ENCODE peak calls at places on chromosomes 5 and 9, in five cellular contexts. F is D341Med, J is body of pancreas, E is adrenal gland, B is GM12865. V is an unnamed sample.

GRCh38 chr5:31396611-31397295 is 135.1 kb downstream of the DROSHA start:
- DNase-seq in B (no peak), E (no peak), F (no peak), J (no peak), V (no peak)

GRCh38 chr9:121979736-121980135 is 113.4 kb downstream of the TTLL11 start:
- DNase-seq in J (no peak), F (no peak), B (no peak), E (no peak), V (no peak)

GRCh38 chr9:19479874-19480273 is 71.1 kb downstream of the ACER2 start:
- DNase-seq in J (peak), E (no peak), F (no peak), B (no peak), V (no peak)

GRCh38 chr9:115615821-115616665 is 498.1 kb upstream of the TNC start:
- DNase-seq in B (no peak), E (no peak), F (no peak), J (no peak), V (no peak)

GRCh38 chr5:116388564-116389258 is 185.9 kb downstream of the SEMA6A start:
- DNase-seq in F (no peak), B (no peak), E (peak), J (no peak), V (no peak)

GRCh38 chr9:126860077-126860756 is at the start of gene ZBTB34:
- DNase-seq in J (peak), B (peak), F (peak), E (peak), V (peak)

GRCh38 chr5:163362806-163363788 is 74.3 kb upstream of the CCNG1 start:
- DNase-seq in F (no peak), J (no peak), E (no peak), B (no peak), V (no peak)

GRCh38 chr5:31639488-31640011 is 619 bp downstream of the PDZD2 start:
- DNase-seq in J (no peak), B (no peak), F (no peak), E (no peak), V (no peak)

GRCh38 chr9:89949116-89949515 is 344.3 kb downstream of the GADD45G start:
- DNase-seq in J (no peak), B (no peak), E (no peak), F (no peak), V (no peak)

GRCh38 chr9:124800306-124801259 is 23.6 kb downstream of the OLFML2A start:
- DNase-seq in F (no peak), J (peak), E (peak), B (peak), V (no peak)

GRCh38 chr5:1516615-1517601 is 6.9 kb downstream of the LPCAT1 start:
- DNase-seq in J (peak), E (peak), F (peak), B (no peak), V (no peak)

GRCh38 chr5:180492226-180492903 is 1.8 kb upstream of the CNOT6 start:
- DNase-seq in J (no peak), F (no peak), B (no peak), E (peak), V (no peak)

GRCh38 chr5:11383506-11384095 is 520.6 kb downstream of the CTNND2 start:
- DNase-seq in J (no peak), E (no peak), F (peak), B (no peak), V (no peak)

GRCh38 chr5:179601871-179602625 is 21.4 kb downstream of the HNRNPH1 start:
- DNase-seq in B (no peak), F (no peak), J (no peak), E (peak), V (no peak)

GRCh38 chr9:76240578-76240977 is 153.6 kb downstream of the RFK start:
- DNase-seq in E (no peak), J (no peak), B (no peak), F (no peak), V (no peak)

GRCh38 chr9:5629312-5630037 is 568 bp downstream of the RIC1 start:
- DNase-seq in B (peak), F (peak), E (peak), J (peak), V (peak)

GRCh38 chr5:83277953-83278352 is 193.6 kb upstream of the VCAN start:
- DNase-seq in B (no peak), J (no peak), F (no peak), E (no peak), V (no peak)

GRCh38 chr9:114820776-114821501 is 15.1 kb upstream of the TNFSF15 start:
- DNase-seq in F (no peak), B (no peak), J (no peak), E (no peak), V (no peak)

GRCh38 chr5:169100735-169101075 is 200.2 kb downstream of the SLIT3 start:
- DNase-seq in E (no peak), F (no peak), B (no peak), J (no peak), V (no peak)

GRCh38 chr9:9091387-9091786 is 1291.8 kb upstream of the DMAC1 start:
- DNase-seq in E (no peak), B (no peak), F (no peak), J (no peak), V (peak)

GRCh38 chr5:1182633-1183423 is 18.6 kb upstream of the SLC6A19 start:
- DNase-seq in J (peak), F (no peak), E (no peak), B (no peak), V (no peak)

GRCh38 chr5:157273131-157273556 is 7.2 kb downstream of the CYFIP2 start:
- DNase-seq in J (no peak), F (no peak), E (no peak), B (peak), V (peak)

GRCh38 chr9:97985058-97985861 is 2.1 kb downstream of the ANP32B start:
- DNase-seq in F (no peak), B (peak), J (no peak), E (peak), V (peak)

GRCh38 chr9:17330097-17330496 is 195.3 kb downstream of the CNTLN start:
- DNase-seq in B (no peak), F (no peak), E (no peak), J (no peak), V (no peak)

GRCh38 chr9:136291306-136292025 is 12.4 kb downstream of the CCDC187 start:
- DNase-seq in E (no peak), F (no peak), J (no peak), B (no peak), V (no peak)

GRCh38 chr5:168288349-168289245 is 2.8 kb upstream of the WWC1 start:
- DNase-seq in F (no peak), E (no peak), B (no peak), J (peak), V (no peak)

GRCh38 chr9:126980231-126980630 is 65.6 kb downstream of the RALGPS1 start:
- DNase-seq in J (no peak), B (no peak), F (no peak), E (no peak), V (no peak)

GRCh38 chr9:131258698-131259431 is 17.4 kb downstream of the FAM78A start:
- DNase-seq in J (no peak), E (no peak), B (no peak), F (no peak), V (no peak)

GRCh38 chr5:67901816-67902496 is 313.6 kb upstream of the PIK3R1 start:
- DNase-seq in J (no peak), B (no peak), E (no peak), F (no peak), V (no peak)

GRCh38 chr5:178123987-178124925 is 6.6 kb upstream of the RMND5B start:
- DNase-seq in J (no peak), F (no peak), E (no peak), B (no peak), V (no peak)

GRCh38 chr5:103207653-103208052 is 50.9 kb upstream of the MACIR start:
- DNase-seq in B (no peak), F (no peak), J (no peak), E (no peak), V (peak)

GRCh38 chr5:143063175-143063970 is 293.2 kb downstream of the ARHGAP26 start:
- DNase-seq in E (no peak), B (no peak), J (peak), F (no peak), V (no peak)

GRCh38 chr5:154287136-154287535 is 96.6 kb downstream of the GALNT10 start:
- DNase-seq in J (peak), E (no peak), F (no peak), B (no peak), V (no peak)

GRCh38 chr5:60652206-60652605 is 47.8 kb downstream of the DEPDC1B start:
- DNase-seq in E (no peak), F (no peak), B (no peak), J (no peak), V (peak)

GRCh38 chr5:141855265-141856029 is 22.8 kb downstream of the PCDH1 start:
- DNase-seq in F (no peak), J (peak), B (no peak), E (peak), V (no peak)

GRCh38 chr9:19232830-19233194 is 2.3 kb downstream of the DENND4C start:
- DNase-seq in F (no peak), B (peak), E (no peak), J (peak), V (peak)